ENCODE peak calls at places on chromosome 19, in seven cellular contexts. V, Q, D, P, L, J and O are unnamed samples.

GRCh38 chr19:34228347-34228746 is 26.0 kb upstream of the GARRE1 start:
- DNase-seq in Q (no peak), D (no peak), J (no peak), L (no peak), V (no peak), P (no peak), O (no peak)

GRCh38 chr19:47719047-47719885 is 6.0 kb downstream of the EHD2 start:
- DNase-seq in D (peak), Q (no peak), L (no peak), V (no peak), J (no peak), P (peak), O (no peak)

GRCh38 chr19:54040003-54040402 is 23.7 kb downstream of the VSTM1 start:
- DNase-seq in D (no peak), Q (no peak), V (no peak), L (no peak), J (no peak), P (no peak), O (no peak)

GRCh38 chr19:54464624-54465266 is 1.2 kb upstream of the LENG9 start:
- DNase-seq in P (peak), L (no peak), D (peak), J (peak), V (peak), Q (peak), O (peak)

GRCh38 chr19:33260628-33261418 is 35.2 kb upstream of the SLC7A10 start:
- DNase-seq in J (no peak), D (no peak), L (no peak), V (no peak), P (no peak), Q (no peak), O (no peak)

GRCh38 chr19:35154535-35155406 is at the start of gene FXYD5:
- DNase-seq in V (no peak), J (peak), Q (peak), D (peak), P (no peak), L (no peak), O (peak)

GRCh38 chr19:8208119-8208709 is 956 bp upstream of the CERS4 start:
- DNase-seq in Q (peak), V (no peak), J (no peak), D (peak), L (no peak), P (no peak), O (peak)

GRCh38 chr19:6587093-6587820 is 3.7 kb downstream of the CD70 start:
- DNase-seq in D (no peak), Q (peak), V (no peak), P (no peak), L (no peak), J (peak), O (no peak)

GRCh38 chr19:48874309-48875135 is 2.3 kb downstream of the PPP1R15A start:
- DNase-seq in V (no peak), Q (no peak), L (no peak), J (peak), D (no peak), P (no peak), O (no peak)
- TF ChIP-seq JUND in V (no peak), Q (no peak), L (no peak), J (peak), D (no peak), P (no peak), O (no peak)

GRCh38 chr19:18635831-18636182 is 1.0 kb upstream of the KLHL26 start:
- DNase-seq in V (no peak), L (no peak), P (no peak), Q (no peak), J (no peak), D (no peak), O (no peak)

GRCh38 chr19:18636969-18637629 is at the start of gene KLHL26:
- DNase-seq in V (no peak), J (no peak), D (no peak), P (no peak), L (no peak), Q (no peak), O (no peak)

GRCh38 chr19:18636183-18636968 is 452 bp upstream of the KLHL26 start:
- DNase-seq in L (peak), Q (peak), J (peak), P (peak), V (peak), D (peak), O (peak)

GRCh38 chr19:18637644-18638630 is 1.1 kb downstream of the KLHL26 start:
- DNase-seq in V (peak), P (no peak), D (no peak), J (peak), L (no peak), Q (no peak), O (peak)

GRCh38 chr19:18639706-18640105 is 2.9 kb downstream of the KLHL26 start:
- DNase-seq in Q (no peak), J (no peak), L (no peak), P (no peak), D (no peak), V (no peak), O (no peak)
- TF ChIP-seq JUND in Q (no peak), J (no peak), L (no peak), P (no peak), D (no peak), V (no peak), O (no peak)

GRCh38 chr19:38624822-38625221 is 5.8 kb downstream of the EIF3K start:
- DNase-seq in V (no peak), Q (no peak), P (no peak), L (no peak), D (no peak), J (no peak), O (no peak)

GRCh38 chr19:38634757-38635482 is 12.5 kb upstream of the ACTN4 start:
- DNase-seq in P (no peak), J (peak), L (peak), Q (peak), V (no peak), D (peak), O (no peak)

GRCh38 chr19:38632476-38633213 is 13.7 kb downstream of the EIF3K start:
- DNase-seq in D (no peak), J (no peak), Q (no peak), L (no peak), V (no peak), P (no peak), O (no peak)

GRCh38 chr19:38626401-38626800 is 7.4 kb downstream of the EIF3K start:
- DNase-seq in V (no peak), L (no peak), J (no peak), D (no peak), P (no peak), Q (no peak), O (no peak)

GRCh38 chr19:38629568-38629967 is 10.6 kb downstream of the EIF3K start:
- DNase-seq in P (no peak), J (no peak), L (no peak), Q (no peak), V (no peak), D (no peak), O (no peak)
- TF ChIP-seq JUND in P (no peak), J (no peak), L (no peak), Q (no peak), V (no peak), D (no peak), O (no peak)

GRCh38 chr19:39514840-39515550 is at the start of gene SELENOV:
- DNase-seq in J (no peak), P (no peak), D (peak), L (no peak), V (no peak), Q (peak), O (no peak)
- TF ChIP-seq JUND in J (no peak), P (no peak), D (no peak), L (no peak), V (no peak), Q (no peak), O (no peak)

DNA sequence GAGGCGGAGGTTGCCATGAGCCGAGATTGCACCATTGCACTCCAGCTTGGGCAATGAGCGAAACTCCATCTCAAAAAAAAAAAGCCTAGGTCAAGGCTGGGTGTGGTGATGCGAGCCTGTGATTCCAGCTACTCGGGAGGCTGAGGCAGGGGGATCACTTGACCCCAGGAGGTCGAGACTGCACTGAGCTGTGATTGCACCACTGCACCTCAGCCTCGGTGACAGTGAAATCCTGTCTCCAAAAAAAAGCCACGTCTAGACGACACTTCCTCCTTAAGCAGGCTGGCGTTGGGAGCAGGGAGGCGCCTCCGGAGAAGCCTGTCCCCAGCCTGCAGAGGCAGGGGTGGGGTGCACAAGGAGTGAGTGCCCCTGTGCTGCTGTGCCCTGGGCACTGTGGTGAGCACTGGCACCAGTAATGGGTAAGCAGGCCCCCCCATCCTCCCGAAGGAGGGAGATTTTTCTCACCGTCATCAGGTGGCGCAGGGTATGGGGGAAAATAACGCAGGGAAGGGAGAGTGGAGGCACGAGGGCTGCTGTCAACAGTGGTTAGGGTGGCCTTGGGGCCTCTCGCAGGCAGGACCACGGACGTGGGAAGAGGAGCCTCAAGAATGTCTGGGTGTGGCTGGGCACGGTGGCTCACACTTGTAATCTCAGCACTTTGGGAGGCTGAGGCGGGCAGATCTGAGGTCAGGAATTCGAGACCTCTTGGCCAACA is 701 bp downstream of the P2RY11 start:
- DNase-seq in D (peak), V (no peak), P (no peak), L (no peak), Q (no peak), J (peak), O (no peak)
- TF ChIP-seq JUND in D (no peak), V (no peak), P (no peak), L (no peak), Q (no peak), J (no peak), O (no peak)

DNA sequence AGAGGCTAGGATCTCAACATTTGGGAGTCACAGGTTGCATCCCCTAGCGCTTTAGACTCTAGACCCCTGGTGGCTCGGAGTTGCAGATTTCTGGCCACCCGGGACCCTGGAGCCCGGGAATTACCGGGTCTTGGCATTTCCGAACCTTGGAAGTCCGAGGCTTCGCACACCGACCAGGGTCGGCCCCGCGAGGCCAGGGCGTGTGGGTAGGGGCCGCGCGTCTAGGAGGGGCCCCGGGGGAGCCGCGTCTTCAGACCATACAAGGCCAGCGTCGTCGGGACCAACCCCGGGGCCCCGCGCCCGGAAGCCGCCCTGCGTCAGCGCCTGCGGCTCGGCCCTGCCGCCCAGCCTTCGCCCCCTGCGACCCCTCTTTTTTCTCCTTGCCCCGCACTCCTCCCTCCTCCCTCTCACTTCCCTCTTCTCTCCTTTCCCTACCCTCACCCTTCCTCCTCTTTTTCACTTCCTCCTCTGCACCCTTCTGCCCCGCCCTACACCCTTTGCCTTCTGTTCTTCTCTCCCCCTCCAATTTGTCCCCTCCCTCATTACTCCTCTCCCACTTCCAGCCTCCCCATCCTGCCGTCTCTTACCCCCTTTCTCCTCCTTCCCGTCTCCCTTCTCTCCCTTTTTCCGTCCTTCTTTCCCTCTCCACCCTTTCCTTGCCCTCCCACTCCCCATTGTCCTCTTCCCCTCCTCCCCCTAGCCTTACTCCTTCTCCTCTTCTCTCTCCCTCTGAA is 2.4 kb upstream of the PLEKHG2 start:
- DNase-seq in Q (peak), P (peak), L (no peak), J (peak), V (peak), D (peak), O (no peak)
- TF ChIP-seq JUND in Q (no peak), P (no peak), L (no peak), J (no peak), V (no peak), D (no peak), O (no peak)

DNA sequence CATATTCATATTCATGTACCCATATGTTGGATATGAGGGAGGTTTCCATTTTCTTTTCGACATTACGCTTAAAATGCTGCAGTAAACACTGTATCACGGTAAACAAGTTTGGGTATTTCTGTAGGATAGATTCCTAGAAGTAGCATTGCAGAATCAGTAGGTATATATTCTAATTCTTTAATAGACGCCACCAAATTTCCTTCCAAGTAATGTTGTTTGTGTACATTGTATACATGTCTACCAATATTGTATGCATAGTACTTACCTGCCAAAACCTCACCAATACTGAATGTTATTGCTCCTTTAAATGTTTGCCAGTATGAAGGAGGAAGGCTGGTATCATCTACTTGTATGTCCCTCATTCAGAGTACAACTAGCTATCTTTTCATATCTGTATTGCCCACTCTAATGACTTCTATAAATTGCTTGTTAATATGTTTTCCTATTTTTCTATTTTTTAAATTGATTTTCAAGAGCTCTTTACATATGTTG is 56.1 kb upstream of the ZNF536 start:
- DNase-seq in P (no peak), L (no peak), J (no peak), Q (no peak), D (no peak), V (no peak), O (no peak)
- TF ChIP-seq JUND in P (no peak), L (no peak), J (no peak), Q (no peak), D (no peak), V (no peak), O (no peak)

GRCh38 chr19:2584002-2584401 is 108.1 kb downstream of the GADD45B start:
- DNase-seq in L (no peak), V (no peak), P (no peak), J (no peak), Q (no peak), D (no peak), O (no peak)

GRCh38 chr19:2586196-2586595 is 110.3 kb downstream of the GADD45B start:
- DNase-seq in Q (no peak), D (no peak), P (no peak), L (no peak), J (no peak), V (no peak), O (no peak)

GRCh38 chr19:2590630-2591399 is 111.7 kb downstream of the GNG7 start:
- DNase-seq in Q (no peak), P (no peak), D (no peak), L (no peak), V (no peak), J (no peak), O (no peak)

GRCh38 chr19:2589441-2589840 is 113.1 kb downstream of the GNG7 start:
- DNase-seq in V (no peak), Q (no peak), J (no peak), L (no peak), D (no peak), P (no peak), O (no peak)

GRCh38 chr19:2587001-2587719 is 111.2 kb downstream of the GADD45B start:
- DNase-seq in V (no peak), L (no peak), P (no peak), Q (no peak), D (no peak), J (no peak), O (no peak)
- TF ChIP-seq JUND in V (no peak), L (no peak), P (no peak), Q (peak), D (no peak), J (no peak), O (no peak)

DNA sequence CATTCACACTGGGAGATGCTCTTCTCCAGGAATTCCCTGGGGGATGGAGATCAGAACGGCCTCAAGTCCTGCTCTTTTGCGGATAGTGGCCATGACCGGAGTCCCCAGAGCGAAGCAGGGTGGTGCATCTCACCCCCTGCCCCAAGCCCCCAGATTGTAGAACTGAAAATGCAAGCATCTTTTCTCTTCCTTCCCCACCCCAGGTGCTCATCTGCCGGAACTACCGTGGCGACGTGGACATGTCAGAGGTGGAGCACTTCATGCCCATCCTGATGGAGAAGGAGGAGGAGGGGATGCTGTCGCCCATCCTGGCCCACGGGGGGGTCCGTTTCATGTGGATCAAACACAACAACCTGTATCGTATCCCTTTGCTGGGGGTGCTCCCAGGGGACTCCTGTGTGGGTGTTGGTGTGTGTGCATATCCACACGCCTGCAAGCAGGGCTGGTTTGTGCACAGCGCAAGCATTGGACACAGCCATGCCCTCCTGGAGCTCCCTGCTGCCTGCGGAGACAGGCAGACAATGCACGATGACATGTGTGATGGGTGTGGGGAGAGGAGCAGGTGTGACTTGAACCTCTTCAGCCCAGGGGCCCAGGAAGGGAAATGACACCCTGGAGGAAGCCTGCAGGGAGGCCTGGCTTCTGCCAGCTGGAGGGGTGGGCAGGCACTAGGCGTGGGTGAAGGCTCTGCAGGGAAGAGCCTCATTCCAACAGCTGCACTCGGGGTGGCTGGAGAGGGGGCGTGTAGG is 5.7 kb downstream of the AP1M1 start:
- DNase-seq in P (no peak), J (no peak), Q (no peak), V (no peak), L (no peak), D (no peak), O (no peak)
- TF ChIP-seq JUND in P (no peak), J (no peak), Q (no peak), V (no peak), L (no peak), D (no peak), O (no peak)